ENCODE peak calls at places on chromosome 15, in four cellular contexts. U is IMR-90, Q is trophoblast cell, R is neuronal stem cell. I is an unnamed sample.

GRCh38 chr15:53512029-53512428 is 247.4 kb downstream of the WDR72 start:
- DNase-seq in Q (no peak), R (no peak), U (no peak), I (no peak)

GRCh38 chr15:86555939-86556725 is 476.5 kb downstream of the AGBL1 start:
- DNase-seq in U (no peak), R (no peak), Q (no peak), I (peak)

GRCh38 chr15:74156678-74157411 is 16.7 kb upstream of the ISLR start:
- DNase-seq in Q (no peak), R (no peak), U (no peak), I (peak)

GRCh38 chr15:65249641-65250040 is 37.0 kb downstream of the PARP16 start:
- DNase-seq in U (peak), R (no peak), Q (no peak), I (no peak)

GRCh38 chr15:55151621-55152020 is 45.1 kb downstream of the RSL24D1 start:
- DNase-seq in R (no peak), Q (no peak), U (no peak), I (no peak)

GRCh38 chr15:77568014-77568959 is 64.4 kb downstream of the LINGO1 start:
- DNase-seq in Q (no peak), R (no peak), U (no peak), I (no peak)

GRCh38 chr15:68503213-68503612 is 71.2 kb upstream of the ITGA11 start:
- DNase-seq in Q (no peak), R (no peak), U (no peak), I (no peak)

GRCh38 chr15:90873998-90874605 is 5.7 kb downstream of the FURIN start:
- DNase-seq in R (no peak), Q (no peak), U (no peak), I (peak)

GRCh38 chr15:70575251-70576227 is 187.8 kb downstream of the UACA start:
- DNase-seq in Q (no peak), R (no peak), U (no peak), I (no peak)

GRCh38 chr15:98419173-98419814 is 229.0 kb upstream of the IGF1R start:
- DNase-seq in U (no peak), R (no peak), Q (no peak), I (no peak)

GRCh38 chr15:63877713-63878271 is 44.0 kb upstream of the HERC1 start:
- DNase-seq in R (no peak), U (no peak), Q (no peak), I (no peak)

GRCh38 chr15:45703670-45704328 is 69.0 kb downstream of the SQOR start:
- DNase-seq in U (no peak), Q (no peak), R (peak), I (no peak)

GRCh38 chr15:64334530-64334929 is 21.4 kb downstream of the CSNK1G1 start:
- DNase-seq in Q (peak), U (no peak), R (no peak), I (no peak)

GRCh38 chr15:44015555-44015954 is 179.5 kb downstream of the FRMD5 start:
- DNase-seq in Q (no peak), U (no peak), R (no peak), I (no peak)

GRCh38 chr15:49423906-49424520 is 971 bp downstream of the FGF7 start:
- DNase-seq in U (no peak), Q (no peak), R (no peak), I (no peak)

GRCh38 chr15:98734472-98735284 is 86.3 kb downstream of the IGF1R start:
- DNase-seq in Q (no peak), R (no peak), U (peak), I (peak)

GRCh38 chr15:40821195-40821594 is 7.3 kb downstream of the PPP1R14D start:
- DNase-seq in Q (no peak), U (no peak), R (no peak), I (no peak)

GRCh38 chr15:44435893-44436667 is 8.7 kb downstream of the CTDSPL2 start:
- DNase-seq in R (no peak), Q (no peak), U (peak), I (peak)

GRCh38 chr15:56467626-56468025 is 2.7 kb upstream of the MNS1 start:
- DNase-seq in Q (no peak), U (no peak), R (no peak), I (no peak)

GRCh38 chr15:60744826-60745225 is 265.9 kb upstream of the ICE2 start:
- DNase-seq in R (no peak), U (no peak), Q (no peak), I (no peak)

GRCh38 chr15:24924153-24924552 is 30.6 kb upstream of the SNRPN start:
- DNase-seq in Q (no peak), U (no peak), R (no peak), I (no peak)

GRCh38 chr15:67908756-67909155 is 68.9 kb upstream of the RNU6-1 start:
- DNase-seq in U (no peak), R (no peak), Q (no peak), I (no peak)

GRCh38 chr15:48781481-48782081 is 29.3 kb downstream of the CEP152 start:
- DNase-seq in U (no peak), Q (no peak), R (no peak), I (no peak)

GRCh38 chr15:85973584-85974347 is 105.9 kb upstream of the AGBL1 start:
- DNase-seq in R (peak), U (no peak), Q (no peak), I (no peak)

GRCh38 chr15:42384597-42384996 is 25.3 kb downstream of the CAPN3 start:
- DNase-seq in R (no peak), U (no peak), Q (no peak), I (no peak)

GRCh38 chr15:95446854-95447253 is 883.6 kb upstream of the NR2F2 start:
- DNase-seq in R (no peak), U (no peak), Q (no peak), I (no peak)

GRCh38 chr15:94324117-94324826 is 92.9 kb downstream of the MCTP2 start:
- DNase-seq in Q (peak), R (peak), U (peak), I (peak)

GRCh38 chr15:50164458-50164857 is 17.5 kb upstream of the SLC27A2 start:
- DNase-seq in R (no peak), Q (no peak), U (no peak), I (no peak)

GRCh38 chr15:96403071-96403470 is 72.6 kb downstream of the NR2F2 start:
- DNase-seq in Q (no peak), R (no peak), U (no peak), I (no peak)

GRCh38 chr15:48647963-48648362 is 2.5 kb upstream of the FBN1 start:
- DNase-seq in U (peak), Q (no peak), R (no peak), I (peak)

GRCh38 chr15:58330468-58330793 is 101.4 kb upstream of the LIPC start:
- DNase-seq in U (no peak), Q (no peak), R (no peak), I (no peak)
- H2BK120ac ChIP-seq in U (peak), Q (peak), R (no peak), I (peak)

DNA sequence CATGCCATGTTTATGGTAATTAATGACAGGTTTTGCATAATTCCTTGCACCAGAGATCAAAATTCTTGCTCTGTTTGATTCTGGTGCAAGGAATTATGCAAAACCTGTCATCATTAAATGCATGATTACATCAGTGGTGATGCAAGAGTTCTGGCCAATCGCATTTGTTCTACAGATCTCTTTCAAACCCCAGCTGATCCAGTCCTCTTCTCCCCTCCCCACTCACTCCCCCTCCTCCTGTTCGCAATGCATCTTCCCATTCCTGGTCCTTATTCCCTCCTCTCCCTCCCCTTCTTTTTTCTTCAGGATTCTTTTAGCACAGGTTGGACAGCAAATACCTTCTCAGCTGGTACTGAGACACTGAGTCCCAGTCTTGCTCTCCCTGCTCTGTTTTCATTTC is 82.1 kb downstream of the GABRB3 start:
- DNase-seq in U (no peak), R (peak), Q (no peak), I (no peak)
- H3K4me3 ChIP-seq in U (no peak), R (no peak), Q (no peak), I (no peak)

DNA sequence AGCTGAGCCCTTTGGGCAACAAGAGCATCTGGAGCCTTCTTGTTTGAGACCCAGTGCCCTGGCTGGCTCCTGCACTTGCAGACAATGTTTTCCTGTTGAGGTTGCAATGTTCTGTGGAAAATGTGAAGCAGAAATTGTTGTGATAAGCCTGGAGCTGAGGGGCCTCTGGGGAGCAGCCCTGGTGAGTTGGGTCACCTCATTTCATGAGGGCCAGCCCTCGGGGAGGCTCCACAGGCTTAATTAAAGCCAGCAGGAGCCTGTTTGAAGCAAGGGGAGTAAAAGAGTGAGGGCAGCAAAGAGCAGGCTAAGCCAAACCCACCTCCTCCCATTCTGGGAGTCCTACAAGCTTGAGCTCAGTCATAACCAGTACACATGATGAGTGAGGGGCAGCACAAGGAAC is 154.3 kb downstream of the ALDH1A2 start:
- DNase-seq in U (no peak), Q (no peak), R (no peak), I (no peak)
- H2AFZ ChIP-seq in U (no peak), Q (no peak), R (no peak), I (no peak)

GRCh38 chr15:75198560-75199346 is 2.9 kb upstream of the C15orf39 start:
- DNase-seq in Q (no peak), R (no peak), U (peak), I (peak)

GRCh38 chr15:75200765-75201608 is 695 bp upstream of the C15orf39 start:
- DNase-seq in U (no peak), R (peak), Q (peak), I (peak)

GRCh38 chr15:75199347-75199976 is 2.2 kb upstream of the C15orf39 start:
- DNase-seq in R (no peak), U (no peak), Q (no peak), I (no peak)

GRCh38 chr15:75201609-75202250 is at the start of gene C15orf39:
- DNase-seq in U (peak), Q (peak), R (peak), I (peak)

GRCh38 chr15:75200391-75200764 is 1.3 kb upstream of the C15orf39 start:
- DNase-seq in U (no peak), Q (no peak), R (no peak), I (no peak)
- H2BK120ac ChIP-seq in U (no peak), Q (no peak), R (no peak), I (no peak)

GRCh38 chr15:88897456-88898194 is 2.3 kb upstream of the HAPLN3 start:
- DNase-seq in Q (peak), U (peak), R (no peak), I (peak)

GRCh38 chr15:88897142-88897455 is 1.8 kb upstream of the HAPLN3 start:
- DNase-seq in R (no peak), U (no peak), Q (no peak), I (no peak)

GRCh38 chr15:88894348-88894818 is 961 bp downstream of the HAPLN3 start:
- DNase-seq in Q (peak), R (no peak), U (no peak), I (peak)

GRCh38 chr15:88896339-88897033 is 1.1 kb upstream of the HAPLN3 start:
- DNase-seq in U (no peak), R (no peak), Q (no peak), I (no peak)

DNA sequence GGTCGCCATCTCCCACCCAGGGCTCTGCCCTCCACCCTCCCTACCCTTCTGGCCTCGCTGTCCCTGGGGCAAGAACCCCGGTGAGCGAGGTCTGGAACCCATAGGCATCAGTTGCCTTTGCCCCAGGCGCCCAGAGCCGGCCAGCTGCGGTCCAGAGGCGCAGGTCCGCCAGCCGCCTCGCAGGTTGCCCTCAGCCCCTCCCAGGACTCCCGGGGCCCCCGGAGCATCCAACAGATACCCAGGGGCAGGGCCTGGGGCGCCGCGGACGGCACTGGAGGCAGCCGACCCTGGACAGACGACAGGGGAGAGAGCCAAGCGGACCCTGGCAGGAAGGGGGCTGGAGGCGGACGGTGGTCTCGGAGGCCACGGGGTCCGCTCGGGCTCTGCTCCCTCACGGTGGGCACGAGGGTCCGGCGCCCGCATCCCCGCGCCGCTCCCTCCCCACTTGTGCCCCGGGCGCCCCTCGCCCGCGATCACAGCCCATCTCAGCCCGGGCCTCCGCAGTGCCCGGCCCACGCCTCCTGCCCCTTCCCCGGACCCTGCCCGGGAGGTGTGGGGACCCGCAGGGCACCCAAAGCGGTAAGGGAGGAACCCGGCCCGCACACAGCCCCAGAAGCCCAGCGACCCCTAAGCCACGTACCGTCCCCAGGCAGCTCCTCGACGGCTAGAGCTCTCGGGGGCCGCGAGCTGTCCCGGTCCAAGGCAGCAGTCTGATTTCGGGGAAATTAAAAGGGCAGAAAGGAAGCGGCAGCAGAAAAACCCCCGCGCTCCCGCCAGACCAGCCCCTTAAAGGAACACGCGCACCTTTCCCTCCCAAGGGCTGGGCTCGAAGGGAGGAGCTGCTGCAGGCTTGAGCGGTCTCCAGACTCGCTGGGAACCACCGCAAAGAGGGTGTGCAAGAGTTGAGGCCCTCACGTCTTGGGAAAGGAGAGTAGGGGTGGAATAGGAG is at the start of gene HAPLN3:
- DNase-seq in R (no peak), Q (peak), U (peak), I (peak)
- H3K4me3 ChIP-seq in R (peak), Q (peak), U (peak), I (peak)

DNA sequence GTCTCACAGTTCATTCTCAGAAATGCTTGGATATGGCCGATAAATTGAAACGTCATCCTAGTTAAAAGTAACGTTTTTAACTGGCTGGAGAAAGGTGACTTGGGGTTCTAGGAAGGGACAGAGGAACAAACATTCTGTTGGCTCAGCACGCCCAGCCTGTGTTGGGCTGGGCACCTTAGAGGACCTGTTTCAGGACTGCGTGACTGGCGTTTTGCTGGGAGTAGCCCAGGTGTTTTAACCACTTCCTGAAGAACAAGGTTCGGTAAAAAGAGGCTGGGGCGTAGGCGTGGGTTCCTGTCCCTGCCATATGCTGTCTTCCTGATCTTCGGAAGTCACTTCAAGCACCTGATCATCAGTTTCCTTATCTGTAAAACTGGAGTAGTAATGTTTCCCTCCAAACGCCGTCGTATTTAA is 1.1 kb upstream of the TLNRD1 start:
- DNase-seq in U (no peak), Q (no peak), R (no peak), I (no peak)
- H2AFZ ChIP-seq in U (no peak), Q (no peak), R (no peak), I (no peak)

GRCh38 chr15:92306662-92307061 is 87.0 kb upstream of the ST8SIA2 start:
- DNase-seq in U (no peak), Q (no peak), R (peak), I (no peak)
- H2BK120ac ChIP-seq in U (no peak), Q (no peak), R (no peak), I (no peak)

DNA sequence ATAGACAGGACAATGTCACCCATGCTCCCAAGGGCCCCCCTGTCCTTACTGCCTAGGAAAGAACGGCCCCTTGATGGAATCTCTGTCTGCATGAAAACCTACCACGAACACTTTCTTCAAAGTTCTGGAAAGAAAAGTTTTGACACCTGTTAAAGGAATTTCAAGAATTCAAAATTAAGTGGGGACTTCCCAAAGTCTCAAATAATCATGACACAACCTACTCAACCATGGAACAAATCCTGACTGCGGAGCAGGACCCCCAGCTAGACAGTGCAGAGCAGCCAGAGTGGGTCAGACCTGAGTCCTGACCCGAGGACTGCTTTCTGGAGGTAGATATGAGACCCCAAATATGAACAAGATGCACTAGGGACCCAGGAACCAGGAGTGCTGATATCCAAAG is 245.3 kb upstream of the NSMCE3 start:
- DNase-seq in R (no peak), Q (no peak), U (no peak), I (no peak)
- H3K4me3 ChIP-seq in R (no peak), Q (no peak), U (no peak), I (no peak)

I was measured in mesenchymal stem cell.